ENCODE peak calls at places on chromosomes 1 and 21, in ten cellular contexts. K, W, Q, S, R, B, H, D, A and T are unnamed samples.

GRCh38 chr1:232966663-232967062 is 16.3 kb downstream of the NTPCR start:
- DNase-seq in K (no peak), W (no peak), Q (no peak), S (no peak), R (no peak), B (no peak), H (peak; percentile 46), D (no peak), A (peak; percentile 84), T (no peak)

GRCh38 chr1:151166506-151166956 is 587 bp downstream of the SCNM1 start:
- DNase-seq in K (no peak), W (no peak), Q (no peak), S (no peak), R (no peak), B (peak; percentile 67), H (no peak), D (no peak), A (no peak), T (no peak)

GRCh38 chr21:26405071-26405470 is 168.0 kb downstream of the CYYR1 start:
- DNase-seq in K (no peak), W (no peak), Q (no peak), S (no peak), R (no peak), B (no peak), H (no peak), D (no peak), A (no peak), T (no peak)

GRCh38 chr1:53111073-53111556 is 31.3 kb downstream of the SLC1A7 start:
- DNase-seq in K (no peak), W (no peak), Q (no peak), S (no peak), R (no peak), B (no peak), H (no peak), D (no peak), A (peak; percentile 81), T (peak; percentile 69)

GRCh38 chr1:178645157-178645825 is 79.8 kb upstream of the RALGPS2 start:
- DNase-seq in K (no peak), W (no peak), Q (no peak), S (no peak), R (no peak), B (peak; percentile 55), H (no peak), D (no peak), A (no peak), T (no peak)

GRCh38 chr21:42158846-42159245 is 60.1 kb upstream of the ABCG1 start:
- DNase-seq in K (no peak), W (no peak), Q (no peak), S (no peak), R (no peak), B (no peak), H (no peak), D (no peak), A (no peak), T (no peak)

GRCh38 chr1:152313970-152314369 is 11.1 kb downstream of the FLG start:
- DNase-seq in K (no peak), W (no peak), Q (no peak), S (no peak), R (no peak), B (no peak), H (no peak), D (no peak), A (no peak), T (no peak)

GRCh38 chr1:36856126-36856525 is 178.2 kb downstream of the GRIK3 start:
- DNase-seq in K (no peak), W (peak; percentile 12), Q (no peak), S (no peak), R (no peak), B (no peak), H (no peak), D (no peak), A (no peak), T (no peak)

GRCh38 chr1:15542685-15543588 is 16.3 kb downstream of the DNAJC16 start:
- DNase-seq in K (no peak), W (no peak), Q (no peak), S (no peak), R (no peak), B (no peak), H (no peak), D (no peak), A (no peak), T (no peak)

GRCh38 chr1:185567006-185567405 is 167.2 kb upstream of the HMCN1 start:
- DNase-seq in K (no peak), W (no peak), Q (peak; percentile 7), S (peak; percentile 28), R (no peak), B (no peak), H (no peak), D (peak; percentile 55), A (no peak), T (no peak)

GRCh38 chr1:217311766-217312165 is 319.1 kb downstream of the GPATCH2 start:
- DNase-seq in K (no peak), W (no peak), Q (no peak), S (no peak), R (no peak), B (peak; percentile 49), H (no peak), D (no peak), A (no peak), T (no peak)

DNA sequence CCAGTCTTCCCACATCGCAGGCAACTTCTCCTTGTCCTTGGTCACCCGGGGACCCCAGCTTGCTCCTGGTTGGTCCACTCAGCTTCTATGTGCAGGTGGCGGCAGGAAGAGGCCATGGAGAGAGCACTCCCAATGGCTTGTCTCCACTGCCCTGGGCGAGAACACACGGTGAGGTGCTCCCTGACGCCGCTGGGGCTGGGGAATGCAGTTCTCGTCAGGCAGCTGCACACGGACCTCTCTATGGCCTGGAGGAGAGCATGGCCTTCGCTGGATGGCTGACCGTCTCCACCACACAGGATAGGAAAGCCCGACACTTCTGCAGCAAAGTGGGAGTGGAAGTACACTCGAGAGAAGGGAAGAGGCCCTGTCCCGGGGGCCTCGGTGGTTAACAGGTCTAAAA is 11.8 kb downstream of the C1orf174 start:
- DNase-seq in K (no peak), W (no peak), Q (no peak), S (no peak), R (no peak), B (no peak), H (no peak), D (no peak), A (no peak), T (peak; percentile 51)
- H3K36me3 ChIP-seq in K (no peaks in the 10 kb centered on the region), W (peaks cover 78% of the 10 kb centered on the region), Q (peaks cover 24% of the 10 kb centered on the region), S (peaks cover 50% of the 10 kb centered on the region), R (no peaks in the 10 kb centered on the region), B (no peaks in the 10 kb centered on the region), H (peaks cover 7% of the 10 kb centered on the region), D (peaks cover 46% of the 10 kb centered on the region), A (peaks cover 5% of the 10 kb centered on the region), T (no peaks in the 10 kb centered on the region)

DNA sequence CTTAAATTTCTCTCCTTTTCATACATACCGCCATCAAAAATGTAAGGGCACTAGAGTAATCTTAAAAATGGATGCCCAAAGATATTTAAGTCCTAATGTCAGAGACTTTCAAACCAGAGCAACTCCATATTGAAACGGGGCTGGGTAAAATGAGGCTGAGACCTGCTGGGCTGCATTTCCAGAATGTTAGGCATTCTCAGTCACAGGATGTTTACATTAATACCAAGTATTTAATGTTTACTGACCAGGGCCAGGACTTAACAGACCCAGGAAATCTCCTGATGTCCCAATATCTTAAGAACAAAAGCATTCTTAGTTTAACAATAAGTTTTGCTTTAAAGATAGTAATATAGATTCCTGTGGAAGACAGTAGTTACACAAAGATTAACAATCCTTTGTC is 563.9 kb upstream of the BEND5 start:
- DNase-seq in K (no peak), W (no peak), Q (no peak), S (no peak), R (no peak), B (no peak), H (no peak), D (no peak), A (no peak), T (no peak)
- H3K9me3 ChIP-seq in K (no peaks in the 10 kb centered on the region), W (no peaks in the 10 kb centered on the region), Q (no peaks in the 10 kb centered on the region), S (no peaks in the 10 kb centered on the region), R (no peaks in the 10 kb centered on the region), B (peaks cover 52% of the 10 kb centered on the region), H (no peaks in the 10 kb centered on the region), D (no peaks in the 10 kb centered on the region), A (no peaks in the 10 kb centered on the region), T (no peaks in the 10 kb centered on the region)

GRCh38 chr1:226236826-226237225 is 13.4 kb downstream of the MIXL1 start:
- DNase-seq in K (no peak), W (no peak), Q (no peak), S (no peak), R (no peak), B (no peak), H (no peak), D (no peak), A (no peak), T (no peak)
- H3K36me3 ChIP-seq in K (peaks cover 3% of the 10 kb centered on the region), W (peaks cover 55% of the 10 kb centered on the region), Q (no peaks in the 10 kb centered on the region), S (no peaks in the 10 kb centered on the region), R (no peaks in the 10 kb centered on the region), B (peaks cover 25% of the 10 kb centered on the region), H (no peaks in the 10 kb centered on the region), D (peaks cover 4% of the 10 kb centered on the region), A (no peaks in the 10 kb centered on the region), T (peaks cover 2% of the 10 kb centered on the region)

DNA sequence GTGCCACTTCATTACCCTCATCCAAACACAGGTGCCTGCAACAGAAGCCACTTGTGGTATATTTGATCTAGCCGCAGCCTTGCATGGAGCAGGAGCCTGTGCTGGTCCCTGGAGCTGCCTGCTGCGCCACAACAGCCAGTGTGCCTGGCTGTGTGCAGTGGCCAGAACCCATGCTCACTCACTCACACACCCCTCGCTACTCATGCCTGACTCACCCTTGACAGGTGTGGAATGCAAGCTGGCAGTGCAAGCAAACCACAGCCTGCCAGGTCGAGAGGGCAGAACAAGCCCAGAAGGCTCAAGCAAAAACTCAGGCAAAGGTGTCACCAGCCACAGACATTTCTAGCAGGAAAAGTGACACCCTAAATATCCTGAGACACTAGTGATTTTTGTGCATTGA is 1510.9 kb downstream of the KCNT2 start:
- DNase-seq in K (no peak), W (no peak), Q (no peak), S (no peak), R (no peak), B (no peak), H (no peak), D (no peak), A (no peak), T (no peak)
- H3K9me3 ChIP-seq in K (no peaks in the 10 kb centered on the region), W (no peaks in the 10 kb centered on the region), Q (no peaks in the 10 kb centered on the region), S (no peaks in the 10 kb centered on the region), R (no peaks in the 10 kb centered on the region), B (no peaks in the 10 kb centered on the region), H (no peaks in the 10 kb centered on the region), D (no peaks in the 10 kb centered on the region), A (no peaks in the 10 kb centered on the region), T (no peaks in the 10 kb centered on the region)

GRCh38 chr1:12573015-12573825 is 44.8 kb downstream of the DHRS3 start:
- DNase-seq in K (no peak), W (peak; percentile 77), Q (no peak), S (no peak), R (no peak), B (no peak), H (no peak), D (no peak), A (no peak), T (no peak)
- H3K36me3 ChIP-seq in K (no peaks in the 10 kb centered on the region), W (peaks cover 96% of the 10 kb centered on the region), Q (peaks cover 20% of the 10 kb centered on the region), S (peaks cover 23% of the 10 kb centered on the region), R (no peaks in the 10 kb centered on the region), B (no peaks in the 10 kb centered on the region), H (peaks cover 14% of the 10 kb centered on the region), D (peaks cover 29% of the 10 kb centered on the region), A (no peaks in the 10 kb centered on the region), T (peaks cover 80% of the 10 kb centered on the region)

DNA sequence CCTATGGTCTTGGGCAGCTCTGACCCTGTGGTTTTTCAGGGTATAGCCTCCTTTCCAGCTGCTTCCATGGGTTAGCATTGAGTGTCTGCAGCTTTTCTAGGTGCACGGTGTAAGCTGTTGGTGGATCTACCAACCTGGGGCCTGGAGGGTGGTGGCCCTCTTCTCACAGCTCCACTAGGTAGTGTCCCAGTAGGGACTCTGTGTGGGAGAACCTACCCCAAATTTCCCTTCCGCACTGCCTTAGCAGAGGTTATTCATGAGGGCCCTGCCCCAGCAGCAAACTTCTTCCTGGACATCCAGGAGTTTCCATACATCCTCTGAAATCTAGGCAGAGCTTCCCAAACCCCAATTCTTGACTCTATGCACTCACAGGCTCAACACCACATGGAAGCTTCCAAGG is 111.0 kb upstream of the C1orf87 start:
- DNase-seq in K (no peak), W (no peak), Q (no peak), S (no peak), R (no peak), B (no peak), H (no peak), D (no peak), A (no peak), T (no peak)
- H3K9me3 ChIP-seq in K (peaks cover 6% of the 10 kb centered on the region), W (peaks cover 55% of the 10 kb centered on the region), Q (no peaks in the 10 kb centered on the region), S (no peaks in the 10 kb centered on the region), R (no peaks in the 10 kb centered on the region), B (peaks cover 7% of the 10 kb centered on the region), H (no peaks in the 10 kb centered on the region), D (no peaks in the 10 kb centered on the region), A (no peaks in the 10 kb centered on the region), T (no peaks in the 10 kb centered on the region)